ENCODE peak calls at places on chromosomes 7 and 10, in eight cellular contexts. One of them, this sample, is unnamed.

GRCh38 chr7:156823441-156823840 is 69.5 kb downstream of the LMBR1 start:
- DNase-seq in smooth muscle cell of the brain vasculature: no peak
- DNase-seq in effector CD4-positive, alpha-beta T cell: no peak
- DNase-seq in stimulated activated CD8-positive, alpha-beta memory T cell treated with anti-CD3 and anti-CD28 coated beads, Interleukin-7, amount 100 ng/mL, for 1 hour: no peak
- DNase-seq in mesenteric fat pad: no peak
- DNase-seq in Kasumi-1: peak; percentile 18
- DNase-seq in epithelial cell of esophagus: peak; percentile 80
- DNase-seq in A549: no peak
- DNase-seq in this sample: no peak

GRCh38 chr7:79555571-79555970 is 102.1 kb upstream of the MAGI2 start:
- DNase-seq in smooth muscle cell of the brain vasculature: no peak
- DNase-seq in A549: no peak
- DNase-seq in Kasumi-1: no peak
- DNase-seq in stimulated activated CD8-positive, alpha-beta memory T cell treated with anti-CD3 and anti-CD28 coated beads, Interleukin-7, amount 100 ng/mL, for 1 hour: no peak
- DNase-seq in effector CD4-positive, alpha-beta T cell: no peak
- DNase-seq in epithelial cell of esophagus: no peak
- DNase-seq in mesenteric fat pad: no peak
- DNase-seq in this sample: no peak

GRCh38 chr10:124624006-124624405 is 120.2 kb downstream of the FAM53B start:
- DNase-seq in smooth muscle cell of the brain vasculature: no peak
- DNase-seq in A549: no peak
- DNase-seq in Kasumi-1: no peak
- DNase-seq in stimulated activated CD8-positive, alpha-beta memory T cell treated with anti-CD3 and anti-CD28 coated beads, Interleukin-7, amount 100 ng/mL, for 1 hour: no peak
- DNase-seq in mesenteric fat pad: no peak
- DNase-seq in epithelial cell of esophagus: no peak
- DNase-seq in effector CD4-positive, alpha-beta T cell: no peak
- DNase-seq in this sample: no peak

GRCh38 chr10:28945959-28946358 is 268.6 kb downstream of the BAMBI start:
- DNase-seq in stimulated activated CD8-positive, alpha-beta memory T cell treated with anti-CD3 and anti-CD28 coated beads, Interleukin-7, amount 100 ng/mL, for 1 hour: no peak
- DNase-seq in mesenteric fat pad: no peak
- DNase-seq in A549: no peak
- DNase-seq in epithelial cell of esophagus: no peak
- DNase-seq in smooth muscle cell of the brain vasculature: no peak
- DNase-seq in effector CD4-positive, alpha-beta T cell: no peak
- DNase-seq in Kasumi-1: no peak
- DNase-seq in this sample: no peak

GRCh38 chr10:100567826-100568225 is 32.1 kb downstream of the HIF1AN start:
- DNase-seq in stimulated activated CD8-positive, alpha-beta memory T cell treated with anti-CD3 and anti-CD28 coated beads, Interleukin-7, amount 100 ng/mL, for 1 hour: no peak
- DNase-seq in Kasumi-1: no peak
- DNase-seq in effector CD4-positive, alpha-beta T cell: no peak
- DNase-seq in A549: no peak
- DNase-seq in mesenteric fat pad: peak; percentile 28
- DNase-seq in smooth muscle cell of the brain vasculature: no peak
- DNase-seq in epithelial cell of esophagus: no peak
- DNase-seq in this sample: no peak

GRCh38 chr7:133836666-133837065 is 290.5 kb upstream of the LRGUK start:
- DNase-seq in epithelial cell of esophagus: no peak
- DNase-seq in A549: no peak
- DNase-seq in effector CD4-positive, alpha-beta T cell: no peak
- DNase-seq in stimulated activated CD8-positive, alpha-beta memory T cell treated with anti-CD3 and anti-CD28 coated beads, Interleukin-7, amount 100 ng/mL, for 1 hour: no peak
- DNase-seq in Kasumi-1: no peak
- DNase-seq in smooth muscle cell of the brain vasculature: no peak
- DNase-seq in mesenteric fat pad: no peak
- DNase-seq in this sample: no peak

GRCh38 chr7:17638727-17639126 is 301.6 kb downstream of the SNX13 start:
- DNase-seq in Kasumi-1: no peak
- DNase-seq in A549: no peak
- DNase-seq in smooth muscle cell of the brain vasculature: no peak
- DNase-seq in effector CD4-positive, alpha-beta T cell: no peak
- DNase-seq in mesenteric fat pad: no peak
- DNase-seq in epithelial cell of esophagus: peak; percentile 97
- DNase-seq in stimulated activated CD8-positive, alpha-beta memory T cell treated with anti-CD3 and anti-CD28 coated beads, Interleukin-7, amount 100 ng/mL, for 1 hour: no peak
- DNase-seq in this sample: no peak

GRCh38 chr10:63664341-63664885 is 143.2 kb downstream of the REEP3 start:
- DNase-seq in Kasumi-1: no peak
- DNase-seq in epithelial cell of esophagus: no peak
- DNase-seq in smooth muscle cell of the brain vasculature: no peak
- DNase-seq in A549: no peak
- DNase-seq in effector CD4-positive, alpha-beta T cell: no peak
- DNase-seq in mesenteric fat pad: no peak
- DNase-seq in stimulated activated CD8-positive, alpha-beta memory T cell treated with anti-CD3 and anti-CD28 coated beads, Interleukin-7, amount 100 ng/mL, for 1 hour: no peak
- DNase-seq in this sample: no peak

GRCh38 chr7:55189878-55190436 is 171.1 kb downstream of the EGFR start:
- DNase-seq in smooth muscle cell of the brain vasculature: no peak
- DNase-seq in epithelial cell of esophagus: no peak
- DNase-seq in effector CD4-positive, alpha-beta T cell: no peak
- DNase-seq in Kasumi-1: no peak
- DNase-seq in mesenteric fat pad: peak; percentile 41
- DNase-seq in A549: no peak
- DNase-seq in stimulated activated CD8-positive, alpha-beta memory T cell treated with anti-CD3 and anti-CD28 coated beads, Interleukin-7, amount 100 ng/mL, for 1 hour: no peak
- DNase-seq in this sample: no peak

GRCh38 chr7:23357190-23358093 is 58.3 kb downstream of the MALSU1 start:
- DNase-seq in stimulated activated CD8-positive, alpha-beta memory T cell treated with anti-CD3 and anti-CD28 coated beads, Interleukin-7, amount 100 ng/mL, for 1 hour: no peak
- DNase-seq in mesenteric fat pad: no peak
- DNase-seq in Kasumi-1: peak; percentile 85
- DNase-seq in epithelial cell of esophagus: peak; percentile 83
- DNase-seq in smooth muscle cell of the brain vasculature: no peak
- DNase-seq in effector CD4-positive, alpha-beta T cell: no peak
- DNase-seq in A549: peak; percentile 87
- DNase-seq in this sample: no peak

GRCh38 chr10:16470747-16471146 is 33.9 kb downstream of the PTER start:
- DNase-seq in A549: no peak
- DNase-seq in effector CD4-positive, alpha-beta T cell: no peak
- DNase-seq in Kasumi-1: peak; percentile 49
- DNase-seq in smooth muscle cell of the brain vasculature: no peak
- DNase-seq in mesenteric fat pad: no peak
- DNase-seq in epithelial cell of esophagus: no peak
- DNase-seq in stimulated activated CD8-positive, alpha-beta memory T cell treated with anti-CD3 and anti-CD28 coated beads, Interleukin-7, amount 100 ng/mL, for 1 hour: no peak
- DNase-seq in this sample: no peak

GRCh38 chr7:66921396-66921917 is 432 bp downstream of the TMEM248 start:
- DNase-seq in epithelial cell of esophagus: peak; percentile 19
- DNase-seq in stimulated activated CD8-positive, alpha-beta memory T cell treated with anti-CD3 and anti-CD28 coated beads, Interleukin-7, amount 100 ng/mL, for 1 hour: no peak
- DNase-seq in A549: no peak
- DNase-seq in Kasumi-1: no peak
- DNase-seq in mesenteric fat pad: no peak
- DNase-seq in smooth muscle cell of the brain vasculature: no peak
- DNase-seq in effector CD4-positive, alpha-beta T cell: no peak
- DNase-seq in this sample: no peak

GRCh38 chr10:129122846-129123245 is 344.2 kb upstream of the MGMT start:
- DNase-seq in epithelial cell of esophagus: no peak
- DNase-seq in stimulated activated CD8-positive, alpha-beta memory T cell treated with anti-CD3 and anti-CD28 coated beads, Interleukin-7, amount 100 ng/mL, for 1 hour: no peak
- DNase-seq in Kasumi-1: no peak
- DNase-seq in A549: no peak
- DNase-seq in mesenteric fat pad: no peak
- DNase-seq in effector CD4-positive, alpha-beta T cell: no peak
- DNase-seq in smooth muscle cell of the brain vasculature: no peak
- DNase-seq in this sample: no peak

GRCh38 chr7:47329320-47329926 is 252.5 kb downstream of the TNS3 start:
- DNase-seq in A549: no peak
- DNase-seq in epithelial cell of esophagus: no peak
- DNase-seq in Kasumi-1: no peak
- DNase-seq in mesenteric fat pad: no peak
- DNase-seq in stimulated activated CD8-positive, alpha-beta memory T cell treated with anti-CD3 and anti-CD28 coated beads, Interleukin-7, amount 100 ng/mL, for 1 hour: no peak
- DNase-seq in effector CD4-positive, alpha-beta T cell: no peak
- DNase-seq in smooth muscle cell of the brain vasculature: no peak
- DNase-seq in this sample: no peak

This sample was measured in brain pericyte.